ENCODE peak calls at places on chromosomes 1 and 21, in seven cellular contexts. E is fibroblast of the conjunctiva; W is stimulated activated naive CD8-positive, alpha-beta T cell treated with anti-CD3 and anti-CD28 coated beads, Interleukin-15, Interleukin-2, amounts not matched to agents 100 U/mL and 50 U/mL, for 24 hours; R is M059J; J is HTR-8/SVneo; B is GM04503; Z is substantia nigra. C is an unnamed sample.

GRCh38 chr1:199135901-199136300 is 497.1 kb downstream of the PTPRC start:
- DNase-seq in E (no peak), R (no peak), B (no peak), J (no peak), W (no peak), Z (no peak), C (no peak)

GRCh38 chr1:1164701-1165451 is 8.8 kb upstream of the TTLL10 start:
- DNase-seq in Z (no peak), J (no peak), R (no peak), E (no peak), W (no peak), B (no peak), C (no peak)

GRCh38 chr1:39154553-39155361 is 49.7 kb upstream of the MACF1 start:
- DNase-seq in B (peak), R (peak), Z (no peak), J (no peak), W (no peak), E (no peak), C (no peak)

GRCh38 chr1:58608297-58608696 is 31.2 kb upstream of the TACSTD2 start:
- DNase-seq in B (no peak), W (no peak), R (no peak), J (no peak), Z (no peak), E (no peak), C (no peak)

GRCh38 chr1:90707363-90707710 is 9.8 kb downstream of the BARHL2 start:
- DNase-seq in W (no peak), E (no peak), J (no peak), R (no peak), B (no peak), Z (no peak), C (no peak)

GRCh38 chr1:65277605-65278343 is 31.6 kb upstream of the DNAJC6 start:
- DNase-seq in W (no peak), B (no peak), J (no peak), R (no peak), Z (no peak), E (no peak), C (no peak)

GRCh38 chr1:170318141-170318540 is 172.4 kb downstream of the NTMT2 start:
- DNase-seq in W (no peak), R (no peak), B (no peak), E (no peak), Z (no peak), J (no peak), C (no peak)

GRCh38 chr1:4227986-4228385 is 327.9 kb upstream of the C1orf174 start:
- DNase-seq in B (no peak), E (no peak), Z (no peak), R (no peak), J (no peak), W (no peak), C (no peak)

GRCh38 chr1:245128381-245128780 is 26.4 kb upstream of the KIF26B start:
- DNase-seq in W (no peak), Z (no peak), B (no peak), R (no peak), J (no peak), E (no peak), C (no peak)

GRCh38 chr21:25307489-25307888 is 299.8 kb downstream of the MRPL39 start:
- DNase-seq in Z (no peak), B (no peak), R (peak), W (no peak), J (no peak), E (no peak), C (no peak)

C was measured in GOT3.